ENCODE peak calls at places on chromosomes 4 and X, in four cellular contexts. One of them, this sample, is unnamed.

GRCh38 chr4:186137193-186137792 is 32.8 kb downstream of the FAM149A start:
- DNase-seq in A549: peak
- DNase-seq in HepG2: no peak
- DNase-seq in K562: no peak
- DNase-seq in this sample: no peak

GRCh38 chr4:97013309-97014106 is 1129.8 kb downstream of the STPG2 start:
- DNase-seq in A549: no peak
- DNase-seq in HepG2: no peak
- DNase-seq in K562: no peak
- DNase-seq in this sample: no peak

GRCh38 chr4:83889802-83890201 is 353.9 kb downstream of the GPAT3 start:
- DNase-seq in A549: peak
- DNase-seq in HepG2: no peak
- DNase-seq in K562: no peak
- DNase-seq in this sample: no peak

GRCh38 chr4:156915216-156915615 is 56.4 kb downstream of the PDGFC start:
- DNase-seq in A549: no peak
- DNase-seq in HepG2: no peak
- DNase-seq in K562: no peak
- DNase-seq in this sample: no peak

GRCh38 chr4:137343221-137343620 is 189.1 kb downstream of the PCDH18 start:
- DNase-seq in A549: no peak
- DNase-seq in HepG2: no peak
- DNase-seq in K562: no peak
- DNase-seq in this sample: no peak

GRCh38 chrX:2703991-2704369 is 12.9 kb downstream of the CD99 start:
- DNase-seq in A549: no peak
- DNase-seq in HepG2: no peak
- DNase-seq in K562: no peak
- DNase-seq in this sample: no peak

GRCh38 chr4:51943221-51943620 is 76.9 kb downstream of the LRRC66 start:
- DNase-seq in A549: no peak
- DNase-seq in HepG2: peak
- DNase-seq in K562: no peak
- DNase-seq in this sample: no peak

GRCh38 chr4:139560396-139561084 is 4.5 kb upstream of the SETD7 start:
- DNase-seq in A549: no peak
- DNase-seq in HepG2: no peak
- DNase-seq in K562: no peak
- DNase-seq in this sample: peak

GRCh38 chr4:15832523-15833451 is 54.7 kb downstream of the CD38 start:
- DNase-seq in A549: no peak
- DNase-seq in HepG2: no peak
- DNase-seq in K562: no peak
- DNase-seq in this sample: no peak

GRCh38 chr4:182874158-182874855 is 42.9 kb downstream of the DCTD start:
- DNase-seq in A549: no peak
- DNase-seq in HepG2: no peak
- DNase-seq in K562: no peak
- DNase-seq in this sample: no peak

GRCh38 chr4:102503301-102503746 is 2.2 kb downstream of the NFKB1 start:
- DNase-seq in A549: peak
- DNase-seq in HepG2: peak
- DNase-seq in K562: peak
- DNase-seq in this sample: no peak

GRCh38 chr4:107017681-107018321 is 18.3 kb downstream of the DKK2 start:
- DNase-seq in A549: no peak
- DNase-seq in HepG2: no peak
- DNase-seq in K562: no peak
- DNase-seq in this sample: no peak

GRCh38 chr4:149031399-149031798 is 589.2 kb upstream of the NR3C2 start:
- DNase-seq in A549: no peak
- DNase-seq in HepG2: peak
- DNase-seq in K562: no peak
- DNase-seq in this sample: no peak

GRCh38 chrX:21972721-21973120 is 32.2 kb downstream of the SMS start:
- DNase-seq in A549: peak
- DNase-seq in HepG2: no peak
- DNase-seq in K562: no peak
- DNase-seq in this sample: no peak

GRCh38 chrX:7889680-7890079 is 37.5 kb downstream of the PNPLA4 start:
- DNase-seq in A549: no peak
- DNase-seq in HepG2: no peak
- DNase-seq in K562: no peak
- DNase-seq in this sample: no peak

GRCh38 chr4:113677333-113677732 is 84.2 kb downstream of the CAMK2D start:
- DNase-seq in A549: no peak
- DNase-seq in HepG2: no peak
- DNase-seq in K562: no peak
- DNase-seq in this sample: no peak

GRCh38 chrX:70437011-70437410 is 7.6 kb upstream of the DLG3 start:
- DNase-seq in A549: no peak
- DNase-seq in HepG2: no peak
- DNase-seq in K562: no peak
- DNase-seq in this sample: no peak

GRCh38 chr4:55358668-55359067 is 12.6 kb downstream of the SRD5A3 start:
- DNase-seq in A549: no peak
- DNase-seq in HepG2: no peak
- DNase-seq in K562: peak
- DNase-seq in this sample: no peak

GRCh38 chr4:140180577-140180976 is 26.6 kb upstream of the MAML3 start:
- DNase-seq in A549: no peak
- DNase-seq in HepG2: no peak
- DNase-seq in K562: no peak
- DNase-seq in this sample: no peak

GRCh38 chrX:53262918-53263394 is 18.4 kb downstream of the IQSEC2 start:
- DNase-seq in A549: peak
- DNase-seq in HepG2: no peak
- DNase-seq in K562: peak
- DNase-seq in this sample: no peak

GRCh38 chrX:16836371-16836770 is 33.8 kb downstream of the RBBP7 start:
- DNase-seq in A549: peak
- DNase-seq in HepG2: peak
- DNase-seq in K562: peak
- DNase-seq in this sample: peak

GRCh38 chr4:127669691-127670090 is 36.9 kb downstream of the INTU start:
- DNase-seq in A549: no peak
- DNase-seq in HepG2: no peak
- DNase-seq in K562: no peak
- DNase-seq in this sample: no peak
- TF ChIP-seq NR3C1 in A549: no peak
- TF ChIP-seq NR3C1 in HepG2: no peak
- TF ChIP-seq NR3C1 in K562: no peak
- TF ChIP-seq NR3C1 in this sample: no peak

DNA sequence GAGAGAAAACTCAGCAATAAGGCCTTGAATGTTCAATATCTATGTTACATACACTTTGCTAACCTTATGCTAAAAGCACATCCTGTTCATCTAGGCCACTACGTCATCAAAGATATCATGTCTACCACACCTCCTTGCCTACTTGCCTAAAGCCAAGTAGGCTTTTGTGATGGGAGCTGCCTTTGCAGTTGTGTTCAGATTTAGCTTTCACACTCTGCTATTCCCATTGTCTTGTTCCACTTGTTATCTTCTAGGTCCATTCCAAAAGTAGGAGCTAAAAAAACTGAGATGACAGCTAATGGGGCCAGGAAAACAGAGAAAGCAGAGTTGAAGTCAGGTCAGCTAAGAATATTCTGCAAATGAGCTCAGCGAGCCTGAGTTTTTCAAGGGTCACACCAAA is 153.6 kb upstream of the EDNRA start:
- DNase-seq in A549: no peak
- DNase-seq in HepG2: no peak
- DNase-seq in K562: no peak
- DNase-seq in this sample: no peak
- TF ChIP-seq NR3C1 in A549: no peak
- TF ChIP-seq NR3C1 in HepG2: no peak
- TF ChIP-seq NR3C1 in K562: no peak
- TF ChIP-seq NR3C1 in this sample: no peak

GRCh38 chrX:154488336-154489075 is 1.9 kb downstream of the SLC10A3 start:
- DNase-seq in A549: no peak
- DNase-seq in HepG2: no peak
- DNase-seq in K562: no peak
- DNase-seq in this sample: no peak

GRCh38 chrX:154489182-154489581 is 1.2 kb downstream of the SLC10A3 start:
- DNase-seq in A549: no peak
- DNase-seq in HepG2: no peak
- DNase-seq in K562: no peak
- DNase-seq in this sample: no peak

GRCh38 chrX:154487518-154488290 is 1.3 kb upstream of the UBL4A start:
- DNase-seq in A549: no peak
- DNase-seq in HepG2: no peak
- DNase-seq in K562: no peak
- DNase-seq in this sample: no peak

GRCh38 chrX:154490414-154491083 is at the start of gene SLC10A3:
- DNase-seq in A549: peak
- DNase-seq in HepG2: peak
- DNase-seq in K562: peak
- DNase-seq in this sample: peak

GRCh38 chrX:154490021-154490413 is 412 bp downstream of the SLC10A3 start:
- DNase-seq in A549: peak
- DNase-seq in HepG2: no peak
- DNase-seq in K562: peak
- DNase-seq in this sample: no peak
- TF ChIP-seq NR3C1 in A549: no peak
- TF ChIP-seq NR3C1 in HepG2: no peak
- TF ChIP-seq NR3C1 in K562: no peak
- TF ChIP-seq NR3C1 in this sample: no peak

GRCh38 chr4:159049780-159050375 is 53.0 kb upstream of the RAPGEF2 start:
- DNase-seq in A549: no peak
- DNase-seq in HepG2: no peak
- DNase-seq in K562: no peak
- DNase-seq in this sample: no peak

GRCh38 chr4:159048166-159048886 is 54.6 kb upstream of the RAPGEF2 start:
- DNase-seq in A549: peak
- DNase-seq in HepG2: peak
- DNase-seq in K562: peak
- DNase-seq in this sample: peak

GRCh38 chr4:159046683-159047082 is 56.2 kb upstream of the RAPGEF2 start:
- DNase-seq in A549: no peak
- DNase-seq in HepG2: peak
- DNase-seq in K562: peak
- DNase-seq in this sample: no peak

GRCh38 chr4:159045321-159045720 is 57.6 kb upstream of the RAPGEF2 start:
- DNase-seq in A549: no peak
- DNase-seq in HepG2: no peak
- DNase-seq in K562: no peak
- DNase-seq in this sample: no peak

GRCh38 chr4:159047478-159048165 is 55.3 kb upstream of the RAPGEF2 start:
- DNase-seq in A549: no peak
- DNase-seq in HepG2: peak
- DNase-seq in K562: peak
- DNase-seq in this sample: no peak
- TF ChIP-seq NR3C1 in A549: no peak
- TF ChIP-seq NR3C1 in HepG2: no peak
- TF ChIP-seq NR3C1 in K562: no peak
- TF ChIP-seq NR3C1 in this sample: no peak

DNA sequence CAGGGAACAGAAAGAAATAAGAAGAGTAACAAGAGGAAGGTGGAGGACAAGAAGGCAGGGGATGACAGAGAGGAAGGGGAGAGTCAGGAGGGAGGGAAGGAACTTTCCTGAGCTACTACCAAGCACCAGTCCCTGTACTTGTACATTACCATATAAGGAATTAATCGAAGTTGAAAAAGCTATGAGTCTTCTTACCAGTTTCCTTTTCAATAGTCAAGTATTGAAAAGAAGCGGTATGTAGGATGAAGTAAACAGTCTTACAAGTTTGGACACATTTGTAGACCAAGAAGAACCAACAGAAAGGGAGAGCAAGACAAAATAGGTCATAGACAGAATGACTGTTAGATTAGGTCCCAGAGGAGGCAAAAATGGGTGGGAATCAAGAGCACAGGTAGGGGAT is 629.7 kb upstream of the DIPK2B start:
- DNase-seq in A549: no peak
- DNase-seq in HepG2: no peak
- DNase-seq in K562: no peak
- DNase-seq in this sample: no peak
- TF ChIP-seq NR3C1 in A549: no peak
- TF ChIP-seq NR3C1 in HepG2: no peak
- TF ChIP-seq NR3C1 in K562: no peak
- TF ChIP-seq NR3C1 in this sample: no peak

GRCh38 chr4:626201-627091 is 1.1 kb downstream of the PDE6B start:
- DNase-seq in A549: no peak
- DNase-seq in HepG2: no peak
- DNase-seq in K562: no peak
- DNase-seq in this sample: peak
- TF ChIP-seq NR3C1 in A549: no peak
- TF ChIP-seq NR3C1 in HepG2: no peak
- TF ChIP-seq NR3C1 in K562: no peak
- TF ChIP-seq NR3C1 in this sample: no peak